ENCODE peak calls at places on chromosomes 16 and 17, in ten cellular contexts. Y is K562, I is fibroblast of the aortic adventitia, F is tibial artery, Q is cardiac muscle cell, B is A549, V is fibroblast of lung, O is OCI-LY7, E is AG04449, H is AG10803. A is an unnamed sample.

GRCh38 chr16:1543085-1543896 is 9.8 kb downstream of the TMEM204 start:
- DNase-seq in H (peak), I (peak), V (peak), F (peak), Y (peak), O (peak), B (peak), Q (peak), E (no peak), A (peak)

GRCh38 chr16:64051826-64052225 is 1070.0 kb downstream of the CDH11 start:
- DNase-seq in V (peak), Q (peak), O (peak), I (peak), H (peak), F (no peak), B (no peak), Y (no peak), E (no peak), A (peak)

GRCh38 chr16:28003021-28003865 is 60.3 kb downstream of the GSG1L start:
- DNase-seq in E (no peak), Q (no peak), V (no peak), B (no peak), O (no peak), F (no peak), Y (peak), I (no peak), H (no peak), A (no peak)

GRCh38 chr17:82583720-82584234 is 64.2 kb downstream of the FOXK2 start:
- DNase-seq in Q (peak), O (no peak), Y (no peak), B (no peak), F (no peak), E (no peak), H (no peak), I (no peak), V (no peak), A (no peak)

GRCh38 chr17:28720247-28720996 is 637 bp downstream of the RPL23A start:
- DNase-seq in H (no peak), B (no peak), F (no peak), E (no peak), Q (no peak), O (peak), I (no peak), Y (no peak), V (no peak), A (no peak)

GRCh38 chr16:81641403-81642106 is 137.5 kb upstream of the PLCG2 start:
- DNase-seq in E (no peak), Q (peak), H (no peak), I (no peak), V (no peak), F (no peak), Y (no peak), O (no peak), B (no peak), A (no peak)

GRCh38 chr17:31588034-31588433 is 196.6 kb downstream of the RAB11FIP4 start:
- DNase-seq in E (no peak), B (no peak), H (no peak), I (no peak), V (no peak), F (no peak), Y (no peak), Q (no peak), O (no peak), A (no peak)

GRCh38 chr16:1913327-1914083 is 4.7 kb downstream of the HS3ST6 start:
- DNase-seq in F (no peak), E (no peak), Q (no peak), I (no peak), B (no peak), Y (no peak), H (no peak), V (no peak), O (no peak), A (no peak)

GRCh38 chr16:57533618-57534336 is 2.6 kb downstream of the CCDC102A start:
- DNase-seq in E (no peak), H (no peak), I (no peak), V (no peak), O (no peak), Y (peak), Q (peak), F (peak), B (no peak), A (no peak)

GRCh38 chr17:74177018-74177450 is 26.4 kb upstream of the RPL38 start:
- DNase-seq in F (no peak), O (no peak), E (no peak), Y (no peak), I (peak), V (peak), B (no peak), Q (no peak), H (peak), A (no peak)

GRCh38 chr16:55982597-55982996 is 107.4 kb upstream of the CES5A start:
- DNase-seq in Y (no peak), B (no peak), H (no peak), O (no peak), Q (no peak), E (no peak), V (no peak), F (no peak), I (no peak), A (no peak)

GRCh38 chr16:67240506-67240905 is 6.8 kb downstream of the FHOD1 start:
- DNase-seq in Q (no peak), Y (no peak), I (no peak), V (peak), E (no peak), F (no peak), B (no peak), H (peak), O (no peak), A (no peak)

GRCh38 chr17:78667741-78668640 is 90.8 kb upstream of the DNAH17 start:
- DNase-seq in I (no peak), Q (no peak), E (no peak), B (no peak), Y (no peak), F (no peak), H (no peak), V (no peak), O (no peak), A (no peak)

GRCh38 chr16:46688101-46688656 is 799 bp downstream of the VPS35 start:
- DNase-seq in F (no peak), B (no peak), V (peak), I (peak), Y (no peak), E (no peak), H (no peak), Q (no peak), O (no peak), A (peak)

GRCh38 chr16:11022002-11022401 is 77.6 kb downstream of the CLEC16A start:
- DNase-seq in Y (no peak), O (no peak), V (no peak), Q (no peak), F (no peak), E (no peak), I (no peak), H (no peak), B (no peak), A (no peak)

GRCh38 chr17:28076138-28076537 is 33.7 kb downstream of the NLK start:
- DNase-seq in V (no peak), H (no peak), E (no peak), O (peak), Y (no peak), Q (no peak), B (no peak), F (no peak), I (no peak), A (no peak)

GRCh38 chr17:59756236-59756818 is 48.9 kb downstream of the VMP1 start:
- DNase-seq in O (no peak), B (peak), Y (no peak), I (peak), E (peak), V (peak), H (peak), Q (no peak), F (no peak), A (peak)

GRCh38 chr17:82772026-82772425 is 20.2 kb downstream of the TBCD start:
- DNase-seq in I (peak), V (peak), E (peak), F (no peak), Y (no peak), H (peak), B (peak), O (peak), Q (no peak), A (peak)

GRCh38 chr17:74691151-74691550 is 21.6 kb downstream of the CD300LF start:
- DNase-seq in B (no peak), Q (no peak), V (no peak), E (no peak), Y (no peak), I (no peak), H (no peak), F (peak), O (no peak), A (no peak)

GRCh38 chr16:31703526-31704128 is 170.0 kb upstream of the ZNF267 start:
- DNase-seq in F (no peak), O (no peak), Y (no peak), E (no peak), V (no peak), I (no peak), H (no peak), Q (no peak), B (no peak), A (no peak)

GRCh38 chr17:80803451-80804428 is 187.9 kb upstream of the CHMP6 start:
- DNase-seq in H (no peak), V (no peak), B (no peak), E (no peak), I (no peak), Y (no peak), F (peak), O (no peak), Q (no peak), A (no peak)

GRCh38 chr16:4183258-4184037 is 58.4 kb downstream of the SRL start:
- DNase-seq in H (peak), F (peak), O (peak), V (peak), Q (peak), E (no peak), Y (peak), I (peak), B (peak), A (peak)

GRCh38 chr17:81427446-81428120 is 32.3 kb downstream of the BAHCC1 start:
- DNase-seq in O (no peak), E (no peak), H (no peak), F (peak), Y (no peak), I (no peak), V (no peak), Q (no peak), B (no peak), A (no peak)

GRCh38 chr17:33647976-33648375 is 354.9 kb upstream of the ASIC2 start:
- DNase-seq in E (no peak), F (no peak), I (no peak), Y (peak), V (peak), Q (peak), O (peak), B (peak), H (peak), A (peak)
- TF ChIP-seq CTCF in E (peak), F (peak), I (no peak), Y (peak), V (peak), Q (peak), O (peak), B (peak), H (peak), A (peak)

GRCh38 chr16:70432800-70433455 is 6.0 kb downstream of the ST3GAL2 start:
- DNase-seq in E (no peak), B (no peak), V (peak), F (no peak), I (peak), H (no peak), O (peak), Y (no peak), Q (peak), A (peak)
- H3K4me3 ChIP-seq in E (no peak), B (no peak), V (no peak), F (no peak), I (no peak), H (no peak), O (peak), Y (peak), Q (no peak), A (peak)

DNA sequence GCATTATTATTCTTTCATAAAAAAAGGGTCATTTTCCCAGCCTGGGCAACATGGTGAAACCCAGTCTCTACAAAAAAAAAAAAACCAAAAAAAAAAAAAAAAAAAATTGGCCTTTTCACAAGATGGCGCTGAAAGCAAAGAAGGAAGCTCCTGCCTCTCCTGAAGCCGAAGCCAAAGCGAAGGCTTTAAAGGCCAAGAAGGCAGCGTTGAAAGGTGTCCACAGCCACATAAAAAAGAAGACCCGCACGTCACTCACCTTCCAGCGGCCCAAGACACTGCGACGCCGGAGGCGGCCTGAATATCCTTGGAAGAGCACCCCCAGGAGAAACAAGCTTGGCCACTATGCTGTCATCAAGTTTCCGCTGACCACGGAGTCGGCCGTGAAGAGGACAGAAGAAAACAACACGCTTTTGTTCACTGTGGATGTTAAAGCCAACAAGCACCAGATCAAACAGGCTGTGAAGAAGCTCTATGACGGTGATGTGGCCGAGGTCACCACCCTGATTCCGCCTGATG is 4.9 kb upstream of the PGAP6 start:
- DNase-seq in I (no peak), B (no peak), V (no peak), H (no peak), Y (no peak), F (no peak), O (no peak), E (no peak), Q (no peak), A (no peak)
- TF ChIP-seq CTCF in I (no peak), B (peak), V (no peak), H (no peak), Y (peak), F (no peak), O (peak), E (no peak), Q (peak), A (no peak)

DNA sequence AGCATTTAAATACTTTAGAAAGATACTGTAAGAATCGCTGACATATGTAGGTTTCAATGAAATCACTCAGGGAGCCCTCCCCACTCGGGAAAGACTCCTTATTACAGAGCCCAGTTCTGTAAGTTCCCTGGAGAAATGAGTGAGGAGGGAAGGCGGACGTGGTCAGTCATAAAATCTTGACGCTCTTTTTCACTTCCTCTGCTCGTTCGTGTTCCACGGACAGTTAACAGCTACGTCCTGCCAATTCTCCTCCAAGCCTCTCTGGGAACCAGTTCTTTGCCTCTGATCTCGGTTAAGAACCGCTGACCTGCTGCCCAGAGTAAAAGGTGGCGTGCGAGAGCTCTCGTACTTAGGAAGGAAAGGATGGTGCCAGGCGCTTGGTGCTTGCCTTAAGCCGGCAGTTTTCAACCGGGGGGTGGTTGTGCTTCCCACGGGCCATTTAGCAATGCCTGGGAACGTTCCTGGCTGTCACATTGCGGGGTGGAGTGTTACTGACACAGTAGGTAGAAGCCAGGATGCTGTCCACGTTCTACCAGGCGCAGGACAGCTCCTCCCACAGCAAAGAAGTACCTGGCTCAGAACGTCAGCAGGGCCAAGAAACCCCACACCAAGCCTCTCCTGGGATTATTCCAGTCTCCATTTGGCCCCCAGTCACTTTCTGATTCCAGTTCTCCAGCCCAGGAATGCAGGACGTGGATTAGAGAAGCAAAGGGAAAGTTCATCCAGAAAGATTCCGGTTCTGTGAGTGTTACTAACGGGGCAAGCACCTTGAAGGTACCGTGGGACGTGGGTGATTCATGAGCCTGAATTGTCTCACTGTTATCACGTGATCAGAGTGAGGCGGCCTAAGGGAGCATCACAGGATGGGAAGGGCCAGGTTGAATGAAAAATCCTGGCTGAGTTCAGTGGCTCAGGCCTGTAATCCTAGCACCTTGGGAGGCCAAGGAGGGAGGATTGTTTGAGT is 87.7 kb downstream of the MRM3 start:
- DNase-seq in Y (no peak), B (peak), O (no peak), V (peak), I (peak), F (peak), Q (no peak), E (no peak), H (peak), A (peak)
- H3K4me3 ChIP-seq in Y (no peak), B (no peak), O (no peak), V (no peak), I (peak), F (peak), Q (no peak), E (no peak), H (peak), A (no peak)

DNA sequence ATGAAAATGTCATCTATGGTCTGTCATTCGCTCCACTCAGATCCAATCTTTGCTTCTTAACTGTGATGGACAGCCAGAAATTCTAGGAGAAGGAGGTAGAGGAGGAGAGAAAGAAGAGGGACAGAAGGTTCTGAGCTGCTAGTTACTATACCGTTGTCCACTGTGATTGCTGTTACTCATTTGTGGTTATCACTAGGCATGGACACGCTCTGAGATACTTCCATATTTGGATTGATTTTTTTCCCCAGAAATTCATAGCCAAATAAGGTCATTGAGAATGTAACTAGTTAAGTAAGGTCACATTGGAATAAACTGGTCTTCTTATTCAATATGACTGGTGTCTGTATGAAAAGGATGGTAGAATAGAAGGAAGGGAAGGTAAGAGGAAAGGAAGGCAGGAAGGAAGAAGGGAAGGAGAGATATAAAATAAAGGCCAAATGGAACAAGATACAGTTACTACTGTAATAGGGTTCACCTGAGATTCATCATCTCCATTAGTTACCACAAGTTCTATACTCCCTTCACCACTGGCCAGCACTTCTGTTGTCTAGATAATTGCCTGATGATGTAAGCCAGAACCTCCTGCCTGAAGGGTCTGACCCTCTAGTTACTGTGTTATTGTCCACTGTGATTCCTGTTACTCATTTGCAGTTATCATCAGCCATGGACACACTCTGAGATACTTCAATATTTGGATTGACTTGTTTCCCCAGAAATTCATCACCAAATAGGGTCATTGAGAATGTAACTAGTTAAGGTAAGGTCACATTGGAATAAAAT is 2.9 kb downstream of the KRTAP9-7 start:
- DNase-seq in E (no peak), V (no peak), Q (no peak), O (no peak), Y (peak), B (no peak), I (no peak), H (no peak), F (no peak), A (no peak)
- TF ChIP-seq CTCF in E (no peak), V (no peak), Q (no peak), O (no peak), Y (no peak), B (no peak), I (no peak), H (no peak), F (no peak), A (no peak)

DNA sequence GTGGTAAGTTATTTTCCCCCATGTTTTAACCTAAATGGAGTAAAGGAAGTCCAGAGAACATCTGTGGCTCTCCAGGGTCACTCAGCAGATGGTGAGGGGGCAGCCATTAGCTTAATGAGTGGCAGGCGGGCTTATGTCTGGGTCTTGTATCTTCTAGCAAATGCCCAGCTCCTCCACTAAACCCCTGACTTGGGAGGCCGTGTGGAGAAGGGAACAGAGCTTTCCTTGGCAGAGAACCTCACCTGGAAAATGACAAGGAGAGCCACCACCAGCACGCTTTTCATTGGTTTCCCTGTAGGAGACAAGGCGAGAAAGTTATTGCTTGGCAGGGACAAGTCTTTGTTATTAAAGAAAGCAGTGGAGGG is 6.6 kb downstream of the CCR7 start:
- DNase-seq in B (no peak), F (no peak), Q (no peak), V (no peak), O (no peak), Y (no peak), H (no peak), I (no peak), E (no peak), A (no peak)
- H3K4me3 ChIP-seq in B (no peak), F (no peak), Q (no peak), V (no peak), O (no peak), Y (no peak), H (no peak), I (no peak), E (no peak), A (no peak)

DNA sequence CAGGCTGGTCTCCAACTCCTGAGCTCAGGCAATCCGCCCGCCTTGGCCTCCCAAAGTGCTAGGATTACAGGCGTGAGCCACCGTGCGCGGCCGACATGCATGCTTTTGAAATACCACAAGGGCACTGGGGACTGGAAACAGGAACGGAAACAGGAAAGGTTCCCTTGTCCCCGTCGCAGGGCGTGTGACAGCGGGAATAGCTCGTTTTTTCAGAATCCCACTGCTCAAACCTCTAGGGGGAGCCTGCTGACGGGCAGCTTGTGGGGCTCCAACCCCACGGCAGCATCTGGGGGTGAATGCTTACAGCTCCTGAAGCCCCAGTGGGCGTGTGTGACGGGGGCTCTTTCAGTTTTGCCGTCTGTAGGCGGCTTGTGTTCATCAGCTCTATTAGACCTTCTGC is 18.8 kb upstream of the ASGR2 start:
- DNase-seq in F (no peak), Q (no peak), B (peak), Y (peak), H (no peak), I (no peak), O (peak), V (no peak), E (no peak), A (no peak)
- TF ChIP-seq CTCF in F (no peak), Q (peak), B (peak), Y (peak), H (peak), I (peak), O (peak), V (peak), E (peak), A (peak)

GRCh38 chr17:63962298-63962744 is 10.4 kb downstream of the SCN4A start:
- DNase-seq in I (no peak), F (no peak), B (no peak), H (no peak), E (no peak), Y (no peak), Q (no peak), V (no peak), O (no peak), A (no peak)
- H3K4me3 ChIP-seq in I (no peak), F (no peak), B (no peak), H (no peak), E (no peak), Y (no peak), Q (no peak), V (no peak), O (no peak), A (no peak)